ENCODE peak calls at places on chromosome 10, in ten cellular contexts. J is Peyer's patch, R is IMR-90, C is adrenal gland, S is body of pancreas, T is sigmoid colon, K is A549, N is ovary, W is prostate gland, B is stomach. G is an unnamed sample.

GRCh38 chr10:77841711-77842375 is 84.7 kb downstream of the DLG5 start:
- DNase-seq in T (no peak), R (no peak), C (no peak), S (no peak), K (no peak), B (no peak), N (no peak), J (no peak), W (no peak), G (no peak)

GRCh38 chr10:122044713-122045112 is 55.8 kb downstream of the TACC2 start:
- DNase-seq in B (no peak), C (no peak), K (no peak), S (peak; percentile 51), R (peak; percentile 53), T (peak; percentile 92), W (peak; percentile 75), N (no peak), J (peak; percentile 45), G (peak; percentile 27)

GRCh38 chr10:50326757-50327701 is 75.7 kb upstream of the ASAH2 start:
- DNase-seq in K (no peak), R (peak; percentile 72), B (no peak), C (no peak), W (peak; percentile 43), T (no peak), J (no peak), N (no peak), S (no peak), G (no peak)

GRCh38 chr10:103789141-103789540 is 66.2 kb downstream of the SH3PXD2A start:
- DNase-seq in B (no peak), S (no peak), R (no peak), J (no peak), C (no peak), N (no peak), K (no peak), W (no peak), T (no peak), G (no peak)

GRCh38 chr10:62043493-62043938 is 142.0 kb downstream of the ARID5B start:
- DNase-seq in J (no peak), T (no peak), B (no peak), C (no peak), N (no peak), W (no peak), K (no peak), S (no peak), R (peak; percentile 82), G (no peak)

GRCh38 chr10:61793760-61794713 is 107.5 kb upstream of the ARID5B start:
- DNase-seq in T (no peak), B (no peak), S (no peak), N (no peak), K (no peak), R (peak; percentile 79), J (no peak), W (no peak), C (no peak), G (no peak)

GRCh38 chr10:71396714-71397339 is at the start of gene CDH23:
- DNase-seq in T (peak; percentile 70), K (peak; percentile 59), B (peak; percentile 35), C (no peak), J (peak; percentile 51), R (no peak), S (peak; percentile 59), W (peak; percentile 31), N (peak; percentile 79), G (peak; percentile 38)

GRCh38 chr10:121683366-121683765 is 85.1 kb upstream of the FGFR2 start:
- DNase-seq in K (no peak), B (no peak), T (no peak), J (no peak), C (no peak), S (no peak), N (no peak), R (no peak), W (no peak), G (no peak)

GRCh38 chr10:85978566-85979358 is 387.8 kb downstream of the GRID1 start:
- DNase-seq in W (no peak), T (no peak), J (no peak), S (no peak), K (no peak), B (no peak), C (no peak), N (no peak), R (no peak), G (no peak)

GRCh38 chr10:33336606-33337334 is 2.3 kb upstream of the NRP1 start:
- DNase-seq in R (no peak), W (peak; percentile 9), N (peak; percentile 72), S (peak; percentile 34), K (peak; percentile 51), T (peak; percentile 71), C (peak; percentile 46), J (peak; percentile 46), B (no peak), G (peak; percentile 31)

GRCh38 chr10:82660983-82661382 is 786.0 kb downstream of the NRG3 start:
- DNase-seq in N (no peak), J (no peak), K (no peak), B (no peak), C (no peak), W (no peak), S (no peak), R (no peak), T (no peak), G (no peak)

GRCh38 chr10:65346466-65346865 is 1579.4 kb upstream of the LRRTM3 start:
- DNase-seq in K (no peak), N (no peak), J (no peak), W (no peak), R (no peak), B (no peak), T (no peak), S (no peak), C (no peak), G (no peak)

GRCh38 chr10:65340340-65340739 is 1585.5 kb upstream of the LRRTM3 start:
- DNase-seq in T (no peak), R (no peak), W (no peak), J (no peak), K (no peak), C (no peak), B (no peak), S (no peak), N (no peak), G (no peak)

GRCh38 chr10:65342226-65342625 is 1583.6 kb upstream of the LRRTM3 start:
- DNase-seq in T (no peak), J (no peak), C (no peak), K (no peak), N (no peak), W (no peak), S (no peak), B (no peak), R (no peak), G (no peak)

GRCh38 chr10:65341323-65341922 is 1584.4 kb upstream of the LRRTM3 start:
- DNase-seq in N (no peak), B (no peak), K (no peak), J (no peak), T (no peak), R (no peak), S (peak; percentile 27), W (no peak), C (peak; percentile 27), G (no peak)
- TF ChIP-seq POLR2A in N (no peak), B (no peak), K (no peak), J (no peak), T (no peak), R (no peak), S (no peak), W (no peak), C (no peak), G (no peak)

DNA sequence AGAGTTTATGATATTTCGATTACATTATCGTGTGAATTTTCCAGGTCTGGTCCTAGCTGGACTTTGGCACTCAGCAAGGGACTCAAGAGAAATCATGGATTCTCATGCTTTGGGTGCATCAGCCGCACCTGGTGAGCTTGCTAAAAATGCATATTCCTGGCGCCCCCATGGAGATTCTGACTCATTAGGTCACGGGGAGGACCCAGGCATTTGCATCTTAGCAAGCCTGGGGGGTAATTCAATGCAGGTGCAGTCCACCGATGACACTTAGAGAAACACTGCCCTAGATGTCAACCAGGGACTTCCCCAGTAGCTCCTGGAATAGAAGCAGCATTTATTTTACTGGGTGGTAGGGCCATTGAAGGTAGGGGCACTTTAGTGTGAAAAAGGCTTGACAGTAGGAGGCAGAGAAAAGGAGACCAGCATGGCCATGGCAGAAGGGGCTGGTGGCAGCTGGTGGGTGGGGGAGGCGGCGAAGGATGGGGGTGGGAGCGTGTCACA is 29.9 kb upstream of the PDCD4 start:
- DNase-seq in T (peak; percentile 44), W (no peak), K (no peak), B (no peak), J (peak; percentile 83), S (no peak), C (no peak), N (no peak), R (no peak), G (peak; percentile 69)
- H3K4me1 ChIP-seq in T (peaks cover 20% of the 10 kb centered on the region), W (peaks cover 28% of the 10 kb centered on the region), K (peaks cover 25% of the 10 kb centered on the region), B (peaks cover 65% of the 10 kb centered on the region), J (peaks cover 42% of the 10 kb centered on the region), S (peaks cover 98% of the 10 kb centered on the region), C (peaks cover 26% of the 10 kb centered on the region), N (peaks cover 29% of the 10 kb centered on the region), R (no peaks in the 10 kb centered on the region), G (peaks cover 100% of the 10 kb centered on the region)

GRCh38 chr10:30812018-30812851 is 182.7 kb upstream of the LYZL2 start:
- DNase-seq in N (peak; percentile 80), J (peak; percentile 49), T (peak; percentile 89), B (no peak), K (no peak), R (peak; percentile 95), C (peak; percentile 67), S (no peak), W (peak; percentile 19), G (peak; percentile 38)
- TF ChIP-seq POLR2A in N (no peak), J (no peak), T (no peak), B (no peak), K (no peak), R (no peak), C (peak; percentile 39), S (no peak), W (no peak), G (no peak)

DNA sequence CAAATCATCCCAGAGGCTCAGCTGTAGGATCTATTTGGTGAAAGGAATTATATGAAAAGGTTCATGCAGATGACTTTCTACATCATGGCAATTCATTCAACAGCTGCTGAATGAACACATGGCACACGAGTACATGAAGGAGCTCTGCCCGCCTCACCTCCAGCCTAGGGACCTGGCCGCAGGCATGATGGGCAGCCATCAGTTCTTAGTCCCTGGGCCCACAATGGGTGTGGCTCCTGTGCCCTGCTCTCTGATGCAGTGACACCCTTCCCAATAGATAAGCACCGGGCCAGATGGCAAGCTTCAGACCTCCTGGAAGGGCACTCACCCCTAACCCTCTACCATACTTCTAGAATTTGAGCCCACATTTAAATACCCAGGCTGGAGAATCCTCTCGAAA is 3.5 kb downstream of the CHST15 start:
- DNase-seq in T (peak; percentile 63), R (no peak), K (no peak), S (no peak), J (no peak), N (no peak), B (no peak), C (no peak), W (no peak), G (no peak)
- H3K4me1 ChIP-seq in T (peaks cover 69% of the 10 kb centered on the region), R (no peaks in the 10 kb centered on the region), K (peaks cover 14% of the 10 kb centered on the region), S (peaks cover 48% of the 10 kb centered on the region), J (no peaks in the 10 kb centered on the region), N (peaks cover 35% of the 10 kb centered on the region), B (peaks cover 85% of the 10 kb centered on the region), C (peaks cover 46% of the 10 kb centered on the region), W (peaks cover 7% of the 10 kb centered on the region), G (peaks cover 46% of the 10 kb centered on the region)

G was measured in transverse colon.